ENCODE peak calls at places on chromosomes 11 and 22, in six cellular contexts. One of them, this sample, is unnamed.

GRCh38 chr11:10064828-10065227 is 229.2 kb downstream of the SBF2 start:
- DNase-seq in smooth muscle cell of the brain vasculature: no peak
- DNase-seq in RWPE1: no peak
- DNase-seq in MM.1S: no peak
- DNase-seq in AG20443: no peak
- DNase-seq in ovary: no peak
- DNase-seq in this sample: no peak

GRCh38 chr11:105000797-105001196 is 22.2 kb downstream of the CASP5 start:
- DNase-seq in smooth muscle cell of the brain vasculature: no peak
- DNase-seq in AG20443: no peak
- DNase-seq in MM.1S: peak
- DNase-seq in RWPE1: no peak
- DNase-seq in ovary: no peak
- DNase-seq in this sample: no peak

GRCh38 chr11:1887451-1888346 is 4.0 kb downstream of the PRR33 start:
- DNase-seq in MM.1S: no peak
- DNase-seq in AG20443: no peak
- DNase-seq in RWPE1: no peak
- DNase-seq in ovary: no peak
- DNase-seq in smooth muscle cell of the brain vasculature: no peak
- DNase-seq in this sample: no peak

GRCh38 chr11:88507771-88508557 is 170.4 kb upstream of the CTSC start:
- DNase-seq in smooth muscle cell of the brain vasculature: no peak
- DNase-seq in AG20443: no peak
- DNase-seq in RWPE1: no peak
- DNase-seq in MM.1S: no peak
- DNase-seq in ovary: no peak
- DNase-seq in this sample: no peak

GRCh38 chr11:846496-847098 is 3.9 kb downstream of the TSPAN4 start:
- DNase-seq in MM.1S: no peak
- DNase-seq in smooth muscle cell of the brain vasculature: no peak
- DNase-seq in ovary: no peak
- DNase-seq in AG20443: no peak
- DNase-seq in RWPE1: no peak
- DNase-seq in this sample: peak

GRCh38 chr11:827146-827860 is 416 bp upstream of the CRACR2B start:
- DNase-seq in ovary: no peak
- DNase-seq in RWPE1: no peak
- DNase-seq in AG20443: no peak
- DNase-seq in MM.1S: peak
- DNase-seq in smooth muscle cell of the brain vasculature: no peak
- DNase-seq in this sample: no peak

GRCh38 chr11:80860632-80861031 is 1419.8 kb upstream of the TENM4 start:
- DNase-seq in ovary: no peak
- DNase-seq in smooth muscle cell of the brain vasculature: no peak
- DNase-seq in RWPE1: peak
- DNase-seq in AG20443: no peak
- DNase-seq in MM.1S: no peak
- DNase-seq in this sample: peak

GRCh38 chr11:65112551-65113360 is 1.1 kb downstream of the TM7SF2 start:
- DNase-seq in MM.1S: peak
- DNase-seq in ovary: peak
- DNase-seq in smooth muscle cell of the brain vasculature: no peak
- DNase-seq in RWPE1: no peak
- DNase-seq in AG20443: peak
- DNase-seq in this sample: no peak

GRCh38 chr11:128584253-128584652 is 3.1 kb downstream of the ETS1 start:
- DNase-seq in ovary: no peak
- DNase-seq in smooth muscle cell of the brain vasculature: no peak
- DNase-seq in MM.1S: no peak
- DNase-seq in AG20443: no peak
- DNase-seq in RWPE1: no peak
- DNase-seq in this sample: no peak

GRCh38 chr11:72228844-72229231 is 4.3 kb downstream of the INPPL1 start:
- DNase-seq in ovary: no peak
- DNase-seq in RWPE1: no peak
- DNase-seq in smooth muscle cell of the brain vasculature: no peak
- DNase-seq in MM.1S: no peak
- DNase-seq in AG20443: no peak
- DNase-seq in this sample: no peak

GRCh38 chr11:124761301-124762021 is 629 bp downstream of the ESAM start:
- DNase-seq in MM.1S: no peak
- DNase-seq in smooth muscle cell of the brain vasculature: no peak
- DNase-seq in AG20443: no peak
- DNase-seq in RWPE1: no peak
- DNase-seq in ovary: no peak
- DNase-seq in this sample: no peak

GRCh38 chr11:131746201-131746600 is 375.8 kb downstream of the NTM start:
- DNase-seq in AG20443: no peak
- DNase-seq in smooth muscle cell of the brain vasculature: no peak
- DNase-seq in ovary: no peak
- DNase-seq in RWPE1: no peak
- DNase-seq in MM.1S: no peak
- DNase-seq in this sample: no peak

GRCh38 chr11:6655790-6656580 is at the start of gene DCHS1:
- DNase-seq in smooth muscle cell of the brain vasculature: no peak
- DNase-seq in RWPE1: no peak
- DNase-seq in AG20443: peak
- DNase-seq in MM.1S: no peak
- DNase-seq in ovary: peak
- DNase-seq in this sample: no peak

GRCh38 chr22:22520667-22521602 is 865 bp upstream of the ZNF280A start:
- DNase-seq in MM.1S: peak
- DNase-seq in RWPE1: no peak
- DNase-seq in AG20443: no peak
- DNase-seq in smooth muscle cell of the brain vasculature: no peak
- DNase-seq in ovary: no peak
- DNase-seq in this sample: no peak

GRCh38 chr22:46525681-46526483 is 11.5 kb downstream of the CELSR1 start:
- DNase-seq in RWPE1: peak
- DNase-seq in ovary: no peak
- DNase-seq in AG20443: no peak
- DNase-seq in MM.1S: no peak
- DNase-seq in smooth muscle cell of the brain vasculature: no peak
- DNase-seq in this sample: peak

GRCh38 chr11:2302280-2302843 is 549 bp downstream of the TSPAN32 start:
- DNase-seq in RWPE1: no peak
- DNase-seq in ovary: no peak
- DNase-seq in smooth muscle cell of the brain vasculature: no peak
- DNase-seq in AG20443: no peak
- DNase-seq in MM.1S: no peak
- DNase-seq in this sample: no peak

GRCh38 chr11:21561589-21561988 is 631.3 kb upstream of the ANO5 start:
- DNase-seq in smooth muscle cell of the brain vasculature: no peak
- DNase-seq in MM.1S: no peak
- DNase-seq in ovary: no peak
- DNase-seq in RWPE1: no peak
- DNase-seq in AG20443: no peak
- DNase-seq in this sample: peak

GRCh38 chr22:47115921-47116320 is 353.5 kb downstream of the TBC1D22A start:
- DNase-seq in MM.1S: no peak
- DNase-seq in smooth muscle cell of the brain vasculature: no peak
- DNase-seq in RWPE1: no peak
- DNase-seq in AG20443: no peak
- DNase-seq in ovary: no peak
- DNase-seq in this sample: no peak

GRCh38 chr22:22692707-22693530 is 48.5 kb downstream of the GGTLC2 start:
- DNase-seq in MM.1S: peak
- DNase-seq in RWPE1: peak
- DNase-seq in ovary: peak
- DNase-seq in smooth muscle cell of the brain vasculature: no peak
- DNase-seq in AG20443: peak
- DNase-seq in this sample: peak

GRCh38 chr11:47667135-47667534 is 24.8 kb upstream of the MTCH2 start:
- DNase-seq in smooth muscle cell of the brain vasculature: no peak
- DNase-seq in AG20443: no peak
- DNase-seq in MM.1S: no peak
- DNase-seq in ovary: peak
- DNase-seq in RWPE1: no peak
- DNase-seq in this sample: no peak

GRCh38 chr22:38570841-38571364 is 920 bp upstream of the DMC1 start:
- DNase-seq in RWPE1: peak
- DNase-seq in AG20443: peak
- DNase-seq in smooth muscle cell of the brain vasculature: no peak
- DNase-seq in MM.1S: peak
- DNase-seq in ovary: peak
- DNase-seq in this sample: no peak

GRCh38 chr11:34343153-34343552 is 14.7 kb downstream of the ABTB2 start:
- DNase-seq in AG20443: peak
- DNase-seq in ovary: no peak
- DNase-seq in MM.1S: no peak
- DNase-seq in RWPE1: peak
- DNase-seq in smooth muscle cell of the brain vasculature: no peak
- DNase-seq in this sample: peak

GRCh38 chr22:36036167-36036624 is 7.6 kb upstream of the RBFOX2 start:
- DNase-seq in ovary: no peak
- DNase-seq in smooth muscle cell of the brain vasculature: no peak
- DNase-seq in AG20443: no peak
- DNase-seq in RWPE1: no peak
- DNase-seq in MM.1S: no peak
- DNase-seq in this sample: no peak

GRCh38 chr11:35389897-35390462 is 29.4 kb downstream of the SLC1A2 start:
- DNase-seq in ovary: no peak
- DNase-seq in RWPE1: no peak
- DNase-seq in smooth muscle cell of the brain vasculature: no peak
- DNase-seq in MM.1S: no peak
- DNase-seq in AG20443: no peak
- DNase-seq in this sample: no peak

GRCh38 chr11:33829430-33830141 is 55.3 kb upstream of the FBXO3 start:
- DNase-seq in MM.1S: peak
- DNase-seq in AG20443: peak
- DNase-seq in ovary: peak
- DNase-seq in smooth muscle cell of the brain vasculature: peak
- DNase-seq in RWPE1: peak
- DNase-seq in this sample: peak

This sample was measured in foreskin keratinocyte.